ENCODE peak calls at places on chromosomes 2 and 18, in eight cellular contexts. S, D, G, T, F, C, B and Z are unnamed samples.

GRCh38 chr18:3652380-3653262 is 202.6 kb downstream of the TGIF1 start:
- DNase-seq in S (peak), D (peak), G (no peak), T (no peak), F (peak), C (peak), B (peak), Z (peak)

GRCh38 chr2:197189770-197190434 is 120.7 kb downstream of the ANKRD44 start:
- DNase-seq in S (no peak), D (no peak), G (peak), T (no peak), F (no peak), C (no peak), B (no peak), Z (no peak)

GRCh38 chr2:16077601-16078000 is 137.3 kb downstream of the MYCN start:
- DNase-seq in S (no peak), D (no peak), G (no peak), T (no peak), F (no peak), C (no peak), B (no peak), Z (no peak)

GRCh38 chr2:150791567-150791966 is 304.1 kb upstream of the RND3 start:
- DNase-seq in S (no peak), D (no peak), G (no peak), T (no peak), F (no peak), C (no peak), B (no peak), Z (no peak)

GRCh38 chr18:75937306-75937705 is 509.8 kb upstream of the SMIM21 start:
- DNase-seq in S (no peak), D (no peak), G (no peak), T (no peak), F (no peak), C (no peak), B (no peak), Z (no peak)

GRCh38 chr2:128599700-128600099 is 281.0 kb upstream of the HS6ST1 start:
- DNase-seq in S (no peak), D (no peak), G (no peak), T (no peak), F (no peak), C (peak), B (no peak), Z (no peak)

GRCh38 chr2:55043841-55044240 is 6.4 kb downstream of the RTN4 start:
- DNase-seq in S (no peak), D (no peak), G (no peak), T (no peak), F (no peak), C (no peak), B (no peak), Z (no peak)

GRCh38 chr2:98749053-98749450 is 18.1 kb upstream of the MGAT4A start:
- DNase-seq in S (no peak), D (no peak), G (no peak), T (no peak), F (no peak), C (no peak), B (no peak), Z (no peak)

GRCh38 chr18:449374-449773 is 51.1 kb downstream of the COLEC12 start:
- DNase-seq in S (peak), D (no peak), G (peak), T (no peak), F (no peak), C (peak), B (peak), Z (no peak)

GRCh38 chr2:144261966-144262365 is 258.0 kb downstream of the ZEB2 start:
- DNase-seq in S (no peak), D (no peak), G (no peak), T (no peak), F (no peak), C (no peak), B (no peak), Z (no peak)

GRCh38 chr18:74946646-74947045 is 262.3 kb downstream of the PTGR3 start:
- DNase-seq in S (no peak), D (no peak), G (no peak), T (no peak), F (peak), C (no peak), B (no peak), Z (no peak)

GRCh38 chr2:37477921-37478320 is 133.5 kb downstream of the QPCT start:
- DNase-seq in S (no peak), D (no peak), G (no peak), T (no peak), F (no peak), C (no peak), B (no peak), Z (no peak)

GRCh38 chr2:99936065-99936464 is 206.3 kb downstream of the AFF3 start:
- DNase-seq in S (no peak), D (no peak), G (peak), T (no peak), F (no peak), C (no peak), B (no peak), Z (no peak)

GRCh38 chr18:13067966-13068365 is 76.8 kb downstream of the CEP192 start:
- DNase-seq in S (no peak), D (no peak), G (no peak), T (no peak), F (no peak), C (no peak), B (no peak), Z (no peak)

GRCh38 chr2:127067620-127068350 is 39.2 kb downstream of the BIN1 start:
- DNase-seq in S (peak), D (no peak), G (peak), T (peak), F (no peak), C (peak), B (peak), Z (no peak)

GRCh38 chr2:27747827-27748352 is 23.6 kb upstream of the MRPL33 start:
- DNase-seq in S (no peak), D (no peak), G (no peak), T (no peak), F (no peak), C (no peak), B (no peak), Z (no peak)

GRCh38 chr2:203242518-203242917 is 3.7 kb downstream of the CYP20A1 start:
- DNase-seq in S (no peak), D (no peak), G (no peak), T (no peak), F (no peak), C (no peak), B (no peak), Z (no peak)

GRCh38 chr2:26621469-26622199 is 19.5 kb downstream of the CIB4 start:
- DNase-seq in S (no peak), D (no peak), G (no peak), T (no peak), F (no peak), C (no peak), B (no peak), Z (no peak)

GRCh38 chr2:222305510-222306392 is 7.0 kb upstream of the PAX3 start:
- DNase-seq in S (no peak), D (peak), G (peak), T (no peak), F (no peak), C (no peak), B (no peak), Z (no peak)

GRCh38 chr2:201500534-201500933 is 49.0 kb downstream of the STRADB start:
- DNase-seq in S (no peak), D (peak), G (no peak), T (no peak), F (no peak), C (no peak), B (no peak), Z (peak)

GRCh38 chr2:231359484-231359883 is 36.0 kb upstream of the B3GNT7 start:
- DNase-seq in S (no peak), D (no peak), G (no peak), T (no peak), F (no peak), C (no peak), B (no peak), Z (no peak)

GRCh38 chr2:217248312-217248935 is 388.6 kb upstream of the TNP1 start:
- DNase-seq in S (no peak), D (no peak), G (no peak), T (no peak), F (no peak), C (peak), B (peak), Z (no peak)

GRCh38 chr18:63346471-63347183 is 20.4 kb downstream of the KDSR start:
- DNase-seq in S (no peak), D (no peak), G (no peak), T (no peak), F (no peak), C (no peak), B (no peak), Z (no peak)

GRCh38 chr2:38754049-38754448 is 2.9 kb upstream of the SRSF7 start:
- DNase-seq in S (no peak), D (no peak), G (no peak), T (no peak), F (no peak), C (no peak), B (no peak), Z (no peak)

GRCh38 chr2:25127631-25128030 is 40.7 kb downstream of the POMC start:
- DNase-seq in S (no peak), D (peak), G (no peak), T (no peak), F (no peak), C (no peak), B (no peak), Z (no peak)

GRCh38 chr2:54012538-54013141 is 41.8 kb upstream of the PSME4 start:
- DNase-seq in S (no peak), D (no peak), G (no peak), T (no peak), F (no peak), C (no peak), B (no peak), Z (no peak)
- TF ChIP-seq CTCF in S (no peak), D (no peak), G (no peak), T (no peak), F (no peak), C (no peak), B (no peak), Z (no peak)

GRCh38 chr2:108621087-108621559 is 86.9 kb downstream of the LIMS1 start:
- DNase-seq in S (peak), D (no peak), G (peak), T (peak), F (no peak), C (peak), B (peak), Z (no peak)
- H3K4me3 ChIP-seq in S (peak), D (no peak), G (peak), T (peak), F (peak), C (no peak), B (no peak), Z (no peak)

GRCh38 chr2:120587326-120587996 is 148.2 kb upstream of the GLI2 start:
- DNase-seq in S (no peak), D (no peak), G (peak), T (no peak), F (no peak), C (no peak), B (no peak), Z (no peak)
- TF ChIP-seq CTCF in S (no peak), D (no peak), G (peak), T (no peak), F (no peak), C (peak), B (no peak), Z (no peak)

DNA sequence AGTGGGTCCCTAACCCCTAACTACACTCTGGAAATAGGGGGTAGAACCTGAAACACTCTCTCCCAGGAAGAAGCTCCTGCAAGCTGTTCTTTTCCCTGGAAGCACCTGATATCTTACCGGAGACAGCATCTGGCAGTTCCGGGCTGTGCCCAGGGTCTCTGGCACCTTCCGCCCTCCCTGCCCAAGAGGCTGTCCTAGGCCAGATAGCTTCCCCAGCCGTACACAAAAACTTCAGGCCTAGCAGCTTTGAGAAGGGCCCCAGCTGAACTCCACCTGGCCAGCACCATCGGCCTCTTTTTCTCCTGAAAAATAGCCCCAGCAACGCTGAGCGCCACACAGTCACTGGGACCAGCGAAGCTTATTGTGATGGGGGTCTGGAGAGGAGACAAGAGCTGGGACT is 9.7 kb downstream of the OSR1 start:
- DNase-seq in S (no peak), D (no peak), G (no peak), T (no peak), F (no peak), C (no peak), B (no peak), Z (no peak)
- H3K4me3 ChIP-seq in S (peak), D (peak), G (peak), T (peak), F (peak), C (no peak), B (no peak), Z (peak)

DNA sequence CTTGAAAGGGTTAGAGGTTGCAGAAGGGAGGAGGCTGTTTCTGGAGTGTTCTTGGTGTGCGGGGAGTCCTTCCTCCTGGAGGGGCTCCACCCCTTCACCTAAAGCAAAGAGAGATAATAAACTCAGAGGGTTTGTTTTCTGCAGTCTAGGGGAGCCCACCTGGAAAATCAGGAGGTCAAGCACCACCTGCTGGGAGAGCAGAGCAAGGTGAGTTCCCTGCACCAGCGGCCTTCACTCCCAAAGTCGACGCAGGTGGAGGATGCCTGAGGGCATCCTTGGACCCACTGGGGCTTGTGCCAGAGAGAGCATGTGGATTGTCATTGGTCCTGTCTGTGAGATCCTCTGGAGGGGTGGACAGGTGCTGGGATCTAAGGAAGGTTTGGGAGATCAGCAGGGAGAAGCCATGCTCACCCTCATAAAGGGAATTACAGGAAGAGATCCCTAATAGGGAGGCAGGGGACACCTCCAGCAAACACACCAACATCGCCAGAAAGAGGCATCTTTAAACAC is 116.7 kb downstream of the KCNF1 start:
- DNase-seq in S (no peak), D (no peak), G (no peak), T (no peak), F (no peak), C (no peak), B (no peak), Z (no peak)
- TF ChIP-seq CTCF in S (peak), D (no peak), G (no peak), T (no peak), F (no peak), C (no peak), B (peak), Z (no peak)